ENCODE peak calls at places on chromosomes 11 and 22, in six cellular contexts. S, W, G, F, C and T are unnamed samples.

GRCh38 chr22:19884954-19885751 is 30.5 kb upstream of the GNB1L start:
- DNase-seq in G (peak), S (no peak), W (no peak), C (no peak), F (no peak), T (no peak)

GRCh38 chr11:132777067-132777975 is 755.0 kb downstream of the OPCML start:
- DNase-seq in W (no peak), F (no peak), C (no peak), G (no peak), S (no peak), T (no peak)

GRCh38 chr11:12134239-12134590 is 23.8 kb downstream of the MICAL2 start:
- DNase-seq in C (no peak), S (no peak), G (peak), F (no peak), W (no peak), T (no peak)

GRCh38 chr11:83865636-83866461 is 579.7 kb upstream of the CCDC90B start:
- DNase-seq in W (no peak), G (no peak), C (no peak), S (no peak), F (no peak), T (no peak)

GRCh38 chr11:102640946-102641345 is 15.8 kb upstream of the MMP20 start:
- DNase-seq in C (no peak), G (peak), F (no peak), W (no peak), S (no peak), T (no peak)

GRCh38 chr22:40594924-40595323 is 41.6 kb downstream of the MRTFA start:
- DNase-seq in F (no peak), S (no peak), G (no peak), C (no peak), W (no peak), T (no peak)

GRCh38 chr11:22666700-22667439 is 459 bp downstream of the GAS2 start:
- DNase-seq in S (no peak), F (no peak), C (peak), W (peak), G (peak), T (no peak)

GRCh38 chr11:121652982-121653381 is 200.2 kb upstream of the SORL1-AS1 start:
- DNase-seq in S (no peak), C (no peak), W (no peak), G (no peak), F (no peak), T (no peak)

GRCh38 chr11:4134844-4135243 is 40.2 kb downstream of the RRM1 start:
- DNase-seq in C (no peak), W (no peak), G (no peak), F (no peak), S (no peak), T (no peak)

GRCh38 chr22:19035474-19036228 is 86.6 kb downstream of the DGCR2 start:
- DNase-seq in G (no peak), C (no peak), F (no peak), W (peak), S (no peak), T (no peak)

GRCh38 chr22:46775789-46776485 is 13.5 kb downstream of the TBC1D22A start:
- DNase-seq in C (no peak), W (no peak), G (peak), S (no peak), F (no peak), T (no peak)

GRCh38 chr11:69486773-69487266 is 5.4 kb downstream of the LINC01488 start:
- DNase-seq in G (no peak), S (no peak), C (no peak), F (no peak), W (no peak), T (peak)

GRCh38 chr22:49208003-49208402 is 619.7 kb downstream of the BRD1 start:
- DNase-seq in S (no peak), W (peak), C (no peak), F (peak), G (peak), T (no peak)

GRCh38 chr22:25833676-25834075 is 91.7 kb downstream of the MYO18B start:
- DNase-seq in G (no peak), S (no peak), W (no peak), C (no peak), F (no peak), T (no peak)

GRCh38 chr22:37428649-37429586 is 1.6 kb upstream of the ELFN2 start:
- DNase-seq in C (peak), S (peak), F (no peak), G (peak), W (peak), T (no peak)

GRCh38 chr11:108887436-108888238 is 222.8 kb downstream of the DDX10 start:
- DNase-seq in S (no peak), W (no peak), G (no peak), C (no peak), F (no peak), T (no peak)

GRCh38 chr11:120329556-120329955 is 4.5 kb downstream of the TLCD5 start:
- DNase-seq in C (no peak), W (no peak), S (no peak), G (no peak), F (no peak), T (no peak)

GRCh38 chr11:25891960-25892359 is 440.0 kb upstream of the ANO3 start:
- DNase-seq in W (no peak), G (no peak), S (no peak), F (no peak), C (no peak), T (no peak)

GRCh38 chr11:64810891-64811272 is 531 bp upstream of the MEN1 start:
- DNase-seq in C (no peak), F (no peak), G (no peak), S (no peak), W (peak), T (peak)

GRCh38 chr11:72625746-72626636 is 48.2 kb downstream of the PDE2A start:
- DNase-seq in F (no peak), W (peak), S (no peak), C (peak), G (peak), T (peak)

GRCh38 chr11:3058753-3059664 is 1.8 kb upstream of the CARS1 start:
- DNase-seq in G (peak), F (no peak), W (no peak), C (no peak), S (no peak), T (no peak)

GRCh38 chr22:27972732-27973698 is 54.0 kb upstream of the PITPNB start:
- DNase-seq in S (no peak), G (no peak), C (no peak), W (no peak), F (no peak), T (no peak)

GRCh38 chr22:31650391-31650790 is 11.6 kb downstream of the PISD start:
- DNase-seq in S (no peak), F (no peak), C (no peak), W (no peak), G (no peak), T (no peak)

GRCh38 chr11:18379201-18379600 is 15.2 kb upstream of the LDHA start:
- DNase-seq in W (no peak), C (no peak), G (no peak), F (no peak), S (no peak), T (no peak)

GRCh38 chr11:18384157-18384641 is 10.2 kb upstream of the LDHA start:
- DNase-seq in S (no peak), W (peak), G (peak), F (peak), C (peak), T (peak)

GRCh38 chr11:18383388-18384156 is 10.8 kb upstream of the LDHA start:
- DNase-seq in G (peak), S (peak), C (peak), W (peak), F (peak), T (peak)
- H3K4me3 ChIP-seq in G (no peak), S (peak), C (no peak), W (no peak), F (no peak), T (no peak)

DNA sequence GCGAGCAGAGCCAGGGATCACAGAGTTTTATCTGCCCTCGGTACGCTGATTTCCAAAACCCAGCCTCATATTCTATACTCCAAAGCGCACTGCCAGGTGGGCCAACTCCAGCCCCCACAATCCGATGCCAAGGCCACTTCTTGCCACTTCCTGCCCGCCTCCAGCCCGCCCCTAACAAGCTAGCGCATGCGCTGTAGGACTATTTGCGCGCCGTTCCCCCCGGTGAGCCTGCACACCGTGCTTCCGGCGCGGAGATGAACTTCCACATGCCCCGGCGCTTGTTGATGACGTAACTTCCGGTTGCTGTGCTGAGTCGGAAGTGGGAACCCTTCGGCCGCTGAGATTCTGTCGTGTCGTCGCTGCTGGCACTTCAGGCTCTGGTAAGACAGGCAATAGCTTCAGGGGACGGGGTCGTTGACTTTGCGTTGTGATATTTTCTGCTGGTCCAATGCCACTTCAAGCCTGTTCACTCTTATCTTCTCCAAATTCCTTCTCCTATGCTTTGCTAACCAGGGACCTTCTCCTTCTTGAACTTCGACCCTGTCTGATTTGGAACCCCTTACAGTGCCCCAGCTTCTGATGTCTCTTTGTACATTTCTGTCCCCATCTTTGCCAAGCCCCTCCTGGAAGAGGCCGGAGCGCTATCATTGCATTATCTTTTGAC is at the start of gene UBE4A:
- DNase-seq in W (peak), F (peak), C (peak), S (peak), G (peak), T (peak)
- TF ChIP-seq POLR2A in W (no peak), F (no peak), C (peak), S (peak), G (peak), T (peak)

GRCh38 chr11:13207270-13207664 is 70.3 kb upstream of the BMAL1 start:
- DNase-seq in C (no peak), F (no peak), G (no peak), W (no peak), S (no peak), T (no peak)
- H3K4me3 ChIP-seq in C (no peak), F (no peak), G (no peak), W (peak), S (peak), T (no peak)

GRCh38 chr11:76672431-76673163 is 2.0 kb upstream of the LRRC32 start:
- DNase-seq in W (no peak), C (no peak), G (no peak), S (no peak), F (no peak), T (no peak)

GRCh38 chr11:76669901-76670474 is 559 bp downstream of the LRRC32 start:
- DNase-seq in S (no peak), G (peak), C (no peak), W (no peak), F (peak), T (no peak)

GRCh38 chr11:76671626-76672309 is 1.2 kb upstream of the LRRC32 start:
- DNase-seq in F (no peak), G (peak), C (no peak), S (no peak), W (no peak), T (no peak)

GRCh38 chr11:76671236-76671590 is 666 bp upstream of the LRRC32 start:
- DNase-seq in S (no peak), G (no peak), W (no peak), C (no peak), F (no peak), T (no peak)

GRCh38 chr11:76670475-76671235 is at the start of gene LRRC32:
- DNase-seq in C (no peak), W (peak), S (no peak), F (peak), G (peak), T (peak)
- TF ChIP-seq POLR2A in C (no peak), W (no peak), S (no peak), F (no peak), G (no peak), T (peak)

GRCh38 chr22:45648320-45649070 is 23.1 kb upstream of the ATXN10 start:
- DNase-seq in G (no peak), S (no peak), F (no peak), W (no peak), C (no peak), T (no peak)

GRCh38 chr22:45647532-45648225 is 24.0 kb upstream of the ATXN10 start:
- DNase-seq in G (no peak), F (no peak), C (no peak), W (no peak), S (no peak), T (no peak)

GRCh38 chr22:45645150-45645525 is 26.5 kb upstream of the ATXN10 start:
- DNase-seq in C (no peak), F (no peak), W (no peak), S (no peak), G (no peak), T (no peak)

GRCh38 chr22:45644714-45645113 is 26.9 kb upstream of the ATXN10 start:
- DNase-seq in W (no peak), G (no peak), C (no peak), F (no peak), S (no peak), T (no peak)

GRCh38 chr22:45645526-45646414 is 25.9 kb upstream of the ATXN10 start:
- DNase-seq in W (peak), G (peak), F (peak), C (peak), S (peak), T (peak)
- H3K4me3 ChIP-seq in W (peak), G (no peak), F (no peak), C (no peak), S (peak), T (no peak)

GRCh38 chr11:61334434-61335354 is 1.7 kb downstream of the TKFC start:
- DNase-seq in C (no peak), G (peak), F (no peak), W (no peak), S (no peak), T (no peak)
- TF ChIP-seq POLR2A in C (no peak), G (peak), F (no peak), W (no peak), S (peak), T (no peak)

DNA sequence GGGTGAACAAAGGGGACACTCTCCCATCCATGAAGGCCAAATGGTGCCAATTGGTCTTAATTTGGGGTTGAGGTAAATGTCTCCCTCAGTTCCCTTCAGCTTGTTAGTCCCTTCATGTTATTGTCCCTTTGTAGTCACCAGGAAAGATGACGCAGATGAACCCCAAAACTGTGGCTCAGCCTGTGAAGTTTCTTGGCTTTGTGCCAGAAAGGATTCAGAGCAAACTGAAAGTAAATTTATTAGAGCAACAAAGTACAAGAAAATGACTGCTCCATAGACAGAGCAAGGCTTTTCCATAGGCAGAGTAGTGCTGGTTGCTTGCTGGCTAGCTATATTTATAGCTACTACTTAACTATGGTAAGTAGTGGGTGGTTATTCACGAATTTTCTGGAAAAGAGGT is 16.7 kb downstream of the OR4C3 start:
- DNase-seq in W (no peak), G (no peak), S (no peak), F (no peak), C (no peak), T (no peak)
- H3K4me3 ChIP-seq in W (no peak), G (no peak), S (no peak), F (no peak), C (no peak), T (no peak)

GRCh38 chr11:9573054-9573774 is at the start of gene WEE1:
- DNase-seq in S (peak), F (peak), W (peak), C (peak), G (peak), T (peak)

GRCh38 chr11:9573775-9574555 is 495 bp downstream of the WEE1 start:
- DNase-seq in S (no peak), C (no peak), F (peak), G (no peak), W (peak), T (no peak)

GRCh38 chr11:9575531-9576240 is 2.2 kb downstream of the WEE1 start:
- DNase-seq in G (no peak), C (no peak), S (no peak), F (no peak), W (no peak), T (no peak)

GRCh38 chr11:9574556-9574805 is 1.0 kb downstream of the WEE1 start:
- DNase-seq in S (no peak), F (peak), G (no peak), W (peak), C (peak), T (no peak)

DNA sequence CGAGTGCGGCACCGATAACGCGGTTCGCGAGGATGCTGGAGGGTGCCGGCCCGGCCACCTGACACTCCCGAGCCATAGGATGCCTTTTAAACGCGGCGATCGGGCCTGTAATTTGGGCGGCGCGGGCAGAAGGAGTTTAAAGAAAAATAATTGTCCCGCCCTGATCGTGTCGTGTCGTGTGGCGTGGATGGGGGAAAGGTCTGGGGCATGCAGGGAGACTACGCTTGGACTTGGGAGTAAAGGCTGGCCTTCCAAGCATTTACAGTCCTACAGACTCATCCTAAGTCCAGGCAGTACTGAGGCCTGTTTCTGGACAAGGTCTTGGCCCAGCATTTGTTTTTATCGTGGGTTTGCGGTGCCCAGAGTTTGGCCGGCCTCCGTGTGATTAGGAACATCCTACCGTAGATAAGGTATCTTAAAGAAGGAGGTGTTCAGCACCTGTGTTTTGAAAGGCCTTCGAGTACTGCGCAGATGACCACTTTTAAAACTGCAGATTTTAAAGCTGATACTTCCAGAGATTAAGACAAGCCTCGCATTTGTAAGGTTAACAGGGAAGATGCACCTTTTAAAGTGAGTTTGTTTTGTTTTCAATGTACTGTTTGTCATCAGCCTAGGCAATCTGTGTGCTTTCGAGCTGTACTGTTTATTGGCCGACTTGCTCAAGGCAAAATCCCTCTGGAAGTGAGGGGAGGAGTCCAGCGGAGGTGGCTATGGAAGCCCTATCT is 1.5 kb downstream of the WEE1 start:
- DNase-seq in W (peak), F (peak), C (peak), S (peak), G (peak), T (peak)
- TF ChIP-seq POLR2A in W (no peak), F (peak), C (peak), S (no peak), G (peak), T (peak)